ENCODE peak calls at places on chromosomes 1 and 21, in five cellular contexts. L is 8988T, O is tibial nerve, R is GM12892, B is cardiac fibroblast. P is an unnamed sample.

GRCh38 chr21:46158666-46159300 is 3.4 kb upstream of the FTCD start:
- DNase-seq in L (peak; percentile 0), O (no peak), R (no peak), B (no peak), P (no peak)

GRCh38 chr1:3032371-3032862 is 11.2 kb downstream of the ACTRT2 start:
- DNase-seq in L (no peak), O (no peak), R (no peak), B (no peak), P (no peak)

GRCh38 chr1:235742914-235743599 is 93.5 kb upstream of the GNG4 start:
- DNase-seq in L (no peak), O (no peak), R (no peak), B (no peak), P (no peak)

GRCh38 chr1:154420172-154420571 is 15.0 kb downstream of the IL6R start:
- DNase-seq in L (no peak), O (peak; percentile 88), R (peak; percentile 57), B (peak; percentile 97), P (peak; percentile 96)

GRCh38 chr1:44012941-44013609 is 18.2 kb downstream of the SLC6A9 start:
- DNase-seq in L (no peak), O (no peak), R (no peak), B (no peak), P (peak; percentile 54)

GRCh38 chr21:41398831-41399230 is 27.2 kb upstream of the MX1 start:
- DNase-seq in L (no peak), O (no peak), R (no peak), B (no peak), P (no peak)

GRCh38 chr1:198497326-198498220 is 42.9 kb downstream of the ATP6V1G3 start:
- DNase-seq in L (no peak), O (no peak), R (no peak), B (peak; percentile 64), P (no peak)

GRCh38 chr1:205986291-205986690 is 16.9 kb downstream of the RAB7B start:
- DNase-seq in L (no peak), O (no peak), R (no peak), B (no peak), P (no peak)

GRCh38 chr1:170735366-170736263 is 71.7 kb downstream of the PRRX1 start:
- DNase-seq in L (no peak), O (no peak), R (no peak), B (no peak), P (no peak)

GRCh38 chr1:12201343-12202189 is 28.3 kb upstream of the VPS13D start:
- DNase-seq in L (no peak), O (no peak), R (no peak), B (no peak), P (no peak)

GRCh38 chr1:94413311-94413710 is 4.9 kb upstream of the ABCD3 start:
- DNase-seq in L (no peak), O (no peak), R (no peak), B (no peak), P (no peak)

GRCh38 chr21:22536511-22536910 is 1538.3 kb downstream of the NCAM2 start:
- DNase-seq in L (no peak), O (no peak), R (no peak), B (peak; percentile 18), P (peak; percentile 82)

GRCh38 chr1:19894218-19894617 is 12.0 kb downstream of the OTUD3 start:
- DNase-seq in L (no peak), O (no peak), R (no peak), B (no peak), P (no peak)

GRCh38 chr1:33387512-33388079 is 43.3 kb downstream of the PHC2 start:
- DNase-seq in L (no peak), O (no peak), R (no peak), B (peak; percentile 94), P (no peak)

GRCh38 chr1:30984167-30984870 is 75.8 kb upstream of the SDC3 start:
- DNase-seq in L (no peak), O (no peak), R (no peak), B (no peak), P (no peak)

GRCh38 chr1:165903672-165904071 is 76.3 kb downstream of the UCK2 start:
- DNase-seq in L (no peak), O (no peak), R (no peak), B (peak; percentile 83), P (no peak)

GRCh38 chr1:227311389-227312001 is 6.8 kb downstream of the CDC42BPA start:
- DNase-seq in L (no peak), O (no peak), R (no peak), B (no peak), P (no peak)

GRCh38 chr1:217417363-217417762 is 213.5 kb downstream of the GPATCH2 start:
- DNase-seq in L (no peak), O (no peak), R (no peak), B (no peak), P (no peak)

GRCh38 chr1:150931773-150932172 is 5.6 kb downstream of the SETDB1 start:
- DNase-seq in L (no peak), O (no peak), R (no peak), B (peak; percentile 39), P (no peak)

GRCh38 chr1:52360595-52360968 is 5.4 kb downstream of the CC2D1B start:
- DNase-seq in L (no peak), O (no peak), R (no peak), B (no peak), P (no peak)

GRCh38 chr1:219066631-219067349 is 106.9 kb upstream of the LYPLAL1 start:
- DNase-seq in L (no peak), O (no peak), R (no peak), B (peak; percentile 79), P (no peak)

GRCh38 chr21:34582506-34583150 is 32.3 kb downstream of the RCAN1 start:
- DNase-seq in L (peak; percentile 27), O (no peak), R (no peak), B (peak; percentile 67), P (no peak)

GRCh38 chr1:157310401-157310800 is 172.2 kb upstream of the ETV3 start:
- DNase-seq in L (no peak), O (no peak), R (no peak), B (no peak), P (no peak)

GRCh38 chr1:65904681-65905083 is 112.0 kb downstream of the PDE4B start:
- DNase-seq in L (no peak), O (no peak), R (no peak), B (peak; percentile 9), P (no peak)

GRCh38 chr21:26169061-26169610 is 1.4 kb downstream of the APP start:
- DNase-seq in L (peak; percentile 51), O (no peak), R (peak; percentile 30), B (peak; percentile 79), P (no peak)

GRCh38 chr1:185245466-185245865 is 71.6 kb downstream of the IVNS1ABP start:
- DNase-seq in L (no peak), O (no peak), R (no peak), B (peak; percentile 28), P (no peak)

GRCh38 chr1:59769412-59770095 is 45.2 kb upstream of the HOOK1 start:
- DNase-seq in L (no peak), O (no peak), R (no peak), B (no peak), P (no peak)

GRCh38 chr1:167221804-167222610 is 1.3 kb downstream of the POU2F1 start:
- DNase-seq in L (no peak), O (peak; percentile 17), R (peak; percentile 24), B (peak; percentile 74), P (no peak)

GRCh38 chr1:100511058-100511457 is 26.9 kb upstream of the GPR88 start:
- DNase-seq in L (no peak), O (no peak), R (no peak), B (no peak), P (no peak)

GRCh38 chr21:40243676-40244075 is 376.4 kb downstream of the PCP4 start:
- DNase-seq in L (no peak), O (no peak), R (no peak), B (no peak), P (no peak)